ENCODE peak calls at places on chromosomes 13 and 19, in seven cellular contexts. One of them, this sample, is unnamed.

GRCh38 chr19:33802801-33803200 is 6.1 kb downstream of the KCTD15 start:
- DNase-seq in K562: no peak
- DNase-seq in HepG2: no peak
- DNase-seq in stomach: no peak
- DNase-seq in SK-N-SH: no peak
- DNase-seq in transverse colon: no peak
- DNase-seq in tibial nerve: no peak
- DNase-seq in this sample: no peak

GRCh38 chr19:532578-533484 is 1.3 kb downstream of the CDC34 start:
- DNase-seq in K562: peak; percentile 50
- DNase-seq in tibial nerve: peak; percentile 50
- DNase-seq in stomach: peak; percentile 85
- DNase-seq in SK-N-SH: peak; percentile 80
- DNase-seq in transverse colon: peak; percentile 68
- DNase-seq in HepG2: peak; percentile 60
- DNase-seq in this sample: no peak

GRCh38 chr19:8306235-8307054 is 1.7 kb downstream of the CD320 start:
- DNase-seq in K562: peak; percentile 45
- DNase-seq in HepG2: no peak
- DNase-seq in stomach: peak; percentile 25
- DNase-seq in SK-N-SH: no peak
- DNase-seq in transverse colon: peak; percentile 59
- DNase-seq in tibial nerve: no peak
- DNase-seq in this sample: peak; percentile 77

GRCh38 chr13:60018536-60018935 is 145.2 kb downstream of the DIAPH3 start:
- DNase-seq in K562: no peak
- DNase-seq in stomach: no peak
- DNase-seq in HepG2: no peak
- DNase-seq in transverse colon: no peak
- DNase-seq in SK-N-SH: no peak
- DNase-seq in tibial nerve: no peak
- DNase-seq in this sample: no peak

GRCh38 chr13:113935081-113935511 is 38.8 kb downstream of the C13orf46 start:
- DNase-seq in transverse colon: no peak
- DNase-seq in K562: no peak
- DNase-seq in stomach: no peak
- DNase-seq in HepG2: no peak
- DNase-seq in tibial nerve: peak; percentile 5
- DNase-seq in SK-N-SH: peak; percentile 37
- DNase-seq in this sample: peak; percentile 50

GRCh38 chr13:66656050-66656449 is 574.1 kb downstream of the PCDH9 start:
- DNase-seq in HepG2: no peak
- DNase-seq in transverse colon: no peak
- DNase-seq in SK-N-SH: no peak
- DNase-seq in tibial nerve: no peak
- DNase-seq in K562: no peak
- DNase-seq in stomach: no peak
- DNase-seq in this sample: no peak

GRCh38 chr19:2533686-2534085 is 57.8 kb downstream of the GADD45B start:
- DNase-seq in K562: no peak
- DNase-seq in tibial nerve: no peak
- DNase-seq in HepG2: no peak
- DNase-seq in stomach: no peak
- DNase-seq in SK-N-SH: no peak
- DNase-seq in transverse colon: no peak
- DNase-seq in this sample: no peak

GRCh38 chr13:114260818-114261217 is 20.6 kb upstream of the UPF3A start:
- DNase-seq in transverse colon: no peak
- DNase-seq in HepG2: no peak
- DNase-seq in SK-N-SH: no peak
- DNase-seq in tibial nerve: no peak
- DNase-seq in K562: no peak
- DNase-seq in stomach: no peak
- DNase-seq in this sample: no peak

GRCh38 chr19:15155296-15155695 is 45.5 kb downstream of the NOTCH3 start:
- DNase-seq in K562: no peak
- DNase-seq in tibial nerve: no peak
- DNase-seq in SK-N-SH: no peak
- DNase-seq in transverse colon: no peak
- DNase-seq in HepG2: no peak
- DNase-seq in stomach: no peak
- DNase-seq in this sample: no peak

GRCh38 chr19:12939292-12939606 is 840 bp downstream of the CALR start:
- DNase-seq in K562: no peak
- DNase-seq in tibial nerve: no peak
- DNase-seq in SK-N-SH: no peak
- DNase-seq in stomach: no peak
- DNase-seq in transverse colon: peak; percentile 28
- DNase-seq in HepG2: no peak
- DNase-seq in this sample: no peak

GRCh38 chr13:100301418-100301817 is 212.5 kb downstream of the PCCA start:
- DNase-seq in transverse colon: no peak
- DNase-seq in HepG2: no peak
- DNase-seq in K562: no peak
- DNase-seq in tibial nerve: no peak
- DNase-seq in stomach: no peak
- DNase-seq in SK-N-SH: peak; percentile 24
- DNase-seq in this sample: no peak

GRCh38 chr13:98433654-98434053 is 143.3 kb downstream of the STK24 start:
- DNase-seq in transverse colon: no peak
- DNase-seq in stomach: no peak
- DNase-seq in HepG2: no peak
- DNase-seq in tibial nerve: no peak
- DNase-seq in K562: no peak
- DNase-seq in SK-N-SH: no peak
- DNase-seq in this sample: no peak

GRCh38 chr13:33204130-33204927 is 81.2 kb downstream of the STARD13 start:
- DNase-seq in HepG2: no peak
- DNase-seq in transverse colon: peak; percentile 59
- DNase-seq in tibial nerve: peak; percentile 53
- DNase-seq in SK-N-SH: peak; percentile 63
- DNase-seq in stomach: peak; percentile 31
- DNase-seq in K562: no peak
- DNase-seq in this sample: peak; percentile 86

GRCh38 chr13:26694609-26695359 is 65.8 kb downstream of the GPR12 start:
- DNase-seq in transverse colon: no peak
- DNase-seq in HepG2: no peak
- DNase-seq in K562: no peak
- DNase-seq in SK-N-SH: no peak
- DNase-seq in stomach: no peak
- DNase-seq in tibial nerve: no peak
- DNase-seq in this sample: no peak

GRCh38 chr13:68064371-68064770 is 834.2 kb upstream of the PCDH9 start:
- DNase-seq in HepG2: no peak
- DNase-seq in transverse colon: no peak
- DNase-seq in K562: no peak
- DNase-seq in SK-N-SH: no peak
- DNase-seq in stomach: no peak
- DNase-seq in tibial nerve: no peak
- DNase-seq in this sample: no peak

GRCh38 chr19:37007587-37008220 is 70.5 kb upstream of the ZNF420 start:
- DNase-seq in stomach: peak; percentile 27
- DNase-seq in HepG2: no peak
- DNase-seq in SK-N-SH: peak; percentile 28
- DNase-seq in K562: peak; percentile 53
- DNase-seq in transverse colon: peak; percentile 13
- DNase-seq in tibial nerve: no peak
- DNase-seq in this sample: no peak

GRCh38 chr13:26707122-26708006 is 53.2 kb downstream of the GPR12 start:
- DNase-seq in SK-N-SH: peak; percentile 77
- DNase-seq in transverse colon: no peak
- DNase-seq in stomach: no peak
- DNase-seq in K562: peak; percentile 15
- DNase-seq in tibial nerve: no peak
- DNase-seq in HepG2: peak; percentile 50
- DNase-seq in this sample: no peak

DNA sequence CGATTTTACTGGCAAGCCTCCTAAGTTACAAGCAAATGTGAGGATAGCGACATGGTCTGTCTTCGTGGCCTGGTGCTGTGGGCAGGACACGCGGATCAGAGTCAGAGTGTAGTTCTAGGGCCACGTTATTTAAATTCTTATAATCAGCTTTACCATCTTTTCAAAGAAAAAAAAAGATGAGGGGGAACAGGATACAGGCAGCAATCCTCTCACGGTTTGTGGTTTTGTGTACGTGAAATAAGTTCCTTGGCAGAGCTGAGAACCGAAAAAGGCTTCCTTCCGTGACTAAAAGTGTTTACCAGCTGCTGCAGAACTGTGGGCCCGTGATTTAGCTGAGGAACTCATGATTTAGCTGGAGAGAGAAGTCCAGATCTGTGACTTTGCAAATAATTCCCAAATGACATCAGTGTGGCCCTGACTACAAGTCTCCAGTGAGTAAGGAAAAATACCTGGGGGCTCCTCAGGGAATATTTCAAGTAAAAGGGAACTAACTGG is 27.2 kb downstream of the RCBTB2 start:
- DNase-seq in stomach: no peak
- DNase-seq in K562: no peak
- DNase-seq in HepG2: no peak
- DNase-seq in transverse colon: peak; percentile 41
- DNase-seq in SK-N-SH: no peak
- DNase-seq in tibial nerve: no peak
- DNase-seq in this sample: no peak
- TF ChIP-seq EP300 in stomach: no peak
- TF ChIP-seq EP300 in K562: no peak
- TF ChIP-seq EP300 in HepG2: no peak
- TF ChIP-seq EP300 in transverse colon: peak; percentile 51
- TF ChIP-seq EP300 in SK-N-SH: no peak
- TF ChIP-seq EP300 in tibial nerve: peak; percentile 79
- TF ChIP-seq EP300 in this sample: no peak

GRCh38 chr19:38838986-38839761 is 7.6 kb upstream of the ECH1 start:
- DNase-seq in SK-N-SH: no peak
- DNase-seq in tibial nerve: no peak
- DNase-seq in stomach: no peak
- DNase-seq in transverse colon: no peak
- DNase-seq in K562: peak; percentile 10
- DNase-seq in HepG2: no peak
- DNase-seq in this sample: no peak

GRCh38 chr19:38841787-38842438 is 7.9 kb downstream of the HNRNPL start:
- DNase-seq in tibial nerve: no peak
- DNase-seq in K562: peak; percentile 12
- DNase-seq in stomach: no peak
- DNase-seq in SK-N-SH: no peak
- DNase-seq in transverse colon: no peak
- DNase-seq in HepG2: no peak
- DNase-seq in this sample: no peak

GRCh38 chr19:38841180-38841766 is 8.5 kb downstream of the HNRNPL start:
- DNase-seq in tibial nerve: no peak
- DNase-seq in SK-N-SH: no peak
- DNase-seq in transverse colon: no peak
- DNase-seq in K562: no peak
- DNase-seq in HepG2: no peak
- DNase-seq in stomach: no peak
- DNase-seq in this sample: no peak

GRCh38 chr19:38839816-38840582 is 8.4 kb upstream of the ECH1 start:
- DNase-seq in tibial nerve: no peak
- DNase-seq in SK-N-SH: no peak
- DNase-seq in transverse colon: no peak
- DNase-seq in HepG2: no peak
- DNase-seq in stomach: no peak
- DNase-seq in K562: peak; percentile 13
- DNase-seq in this sample: no peak

GRCh38 chr19:38840583-38840968 is 9.0 kb upstream of the ECH1 start:
- DNase-seq in transverse colon: no peak
- DNase-seq in K562: peak; percentile 9
- DNase-seq in tibial nerve: no peak
- DNase-seq in stomach: no peak
- DNase-seq in SK-N-SH: no peak
- DNase-seq in HepG2: no peak
- DNase-seq in this sample: no peak
- H3K36me3 ChIP-seq in transverse colon: peaks cover 87% of the 10 kb centered on the region
- H3K36me3 ChIP-seq in K562: peaks cover 99% of the 10 kb centered on the region
- H3K36me3 ChIP-seq in tibial nerve: peaks cover 100% of the 10 kb centered on the region
- H3K36me3 ChIP-seq in stomach: peaks cover 100% of the 10 kb centered on the region
- H3K36me3 ChIP-seq in SK-N-SH: peaks cover 85% of the 10 kb centered on the region
- H3K36me3 ChIP-seq in HepG2: peaks cover 48% of the 10 kb centered on the region
- H3K36me3 ChIP-seq in this sample: peaks cover 96% of the 10 kb centered on the region

DNA sequence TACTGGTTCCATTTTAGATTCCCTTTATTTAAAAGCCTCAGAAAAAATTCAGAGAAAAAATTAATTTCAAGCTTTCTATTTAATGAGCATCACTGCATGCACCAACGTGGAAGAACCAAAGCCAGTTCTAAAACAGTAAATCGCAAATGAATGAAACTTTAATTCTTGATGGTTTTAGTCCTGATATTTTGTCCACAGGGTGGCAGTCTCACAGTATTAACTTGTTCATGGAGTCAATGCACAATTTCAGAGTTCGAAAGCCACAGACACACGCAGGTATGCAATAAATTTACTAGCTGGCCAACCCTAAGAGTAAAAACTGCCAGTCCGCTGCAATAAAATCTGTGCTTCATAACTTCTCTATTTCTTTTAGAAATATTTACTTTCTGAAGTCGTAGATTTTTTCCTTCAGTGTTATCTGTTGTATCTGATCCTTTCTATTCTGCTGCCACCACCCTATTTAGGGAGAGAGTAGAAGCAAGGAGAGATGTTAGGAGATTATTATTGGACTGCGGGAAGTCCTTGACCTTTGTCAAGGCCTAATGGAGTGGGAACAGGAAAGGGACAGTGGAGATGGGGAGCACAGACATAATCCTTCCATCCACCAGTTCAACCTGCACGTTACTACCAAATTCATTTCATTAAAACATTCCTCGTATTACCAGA is 7.0 kb upstream of the WBP4 start:
- DNase-seq in HepG2: peak; percentile 53
- DNase-seq in K562: no peak
- DNase-seq in stomach: no peak
- DNase-seq in transverse colon: peak; percentile 42
- DNase-seq in tibial nerve: no peak
- DNase-seq in SK-N-SH: peak; percentile 41
- DNase-seq in this sample: no peak
- H3K4me1 ChIP-seq in HepG2: peaks cover 94% of the 10 kb centered on the region
- H3K4me1 ChIP-seq in K562: peaks cover 40% of the 10 kb centered on the region
- H3K4me1 ChIP-seq in stomach: peaks cover 52% of the 10 kb centered on the region
- H3K4me1 ChIP-seq in transverse colon: peaks cover 69% of the 10 kb centered on the region
- H3K4me1 ChIP-seq in tibial nerve: peaks cover 27% of the 10 kb centered on the region
- H3K4me1 ChIP-seq in SK-N-SH: peaks cover 8% of the 10 kb centered on the region
- H3K4me1 ChIP-seq in this sample: peaks cover 75% of the 10 kb centered on the region

DNA sequence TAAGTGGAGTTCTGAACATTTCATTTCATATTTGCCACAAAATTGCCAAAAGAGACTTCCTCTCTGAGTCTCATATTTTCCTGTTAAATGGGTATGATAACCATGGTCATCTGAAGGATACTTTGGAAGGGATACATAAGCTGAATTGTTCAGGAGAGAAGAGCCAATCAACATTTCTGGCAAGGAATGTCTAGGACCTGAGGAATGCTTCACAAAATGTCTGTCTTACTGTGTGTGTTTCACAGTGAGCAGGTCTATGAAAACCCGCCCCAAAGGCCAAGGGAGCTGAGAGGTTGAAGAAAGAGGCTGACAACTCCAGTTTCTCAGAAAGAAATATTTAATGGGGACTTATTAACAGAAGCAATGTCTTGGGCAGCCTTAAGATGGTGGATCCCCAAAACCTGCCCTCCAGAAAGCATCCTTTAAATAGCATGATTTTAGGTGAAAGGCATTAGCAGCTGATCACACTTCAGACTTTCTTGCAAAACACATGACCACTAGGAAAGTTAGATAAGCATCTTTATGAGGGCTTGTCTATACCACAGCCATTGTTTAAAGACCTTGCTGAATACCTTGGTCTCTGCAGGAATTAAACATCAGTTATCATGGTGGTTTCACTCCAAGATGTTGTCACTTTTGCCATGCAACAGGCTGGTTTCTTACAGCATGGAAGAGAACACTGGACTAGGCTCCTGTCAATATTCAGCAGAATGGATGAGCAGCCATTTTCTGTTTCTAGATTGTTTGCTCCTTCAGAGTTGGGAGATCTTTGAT is 78.9 kb downstream of the TNFSF11 start:
- DNase-seq in tibial nerve: no peak
- DNase-seq in HepG2: no peak
- DNase-seq in SK-N-SH: no peak
- DNase-seq in transverse colon: no peak
- DNase-seq in K562: no peak
- DNase-seq in stomach: no peak
- DNase-seq in this sample: no peak
- TF ChIP-seq EP300 in tibial nerve: no peak
- TF ChIP-seq EP300 in HepG2: no peak
- TF ChIP-seq EP300 in SK-N-SH: no peak
- TF ChIP-seq EP300 in transverse colon: no peak
- TF ChIP-seq EP300 in K562: no peak
- TF ChIP-seq EP300 in stomach: no peak
- TF ChIP-seq EP300 in this sample: no peak